ENCODE peak calls at places on chromosomes 4 and X, in five cellular contexts. Y, E, A, N and T are unnamed samples.

GRCh38 chr4:55038176-55038890 is 87.1 kb downstream of the KDR start:
- DNase-seq in Y (no peak), A (no peak), E (no peak), N (no peak), T (peak; percentile 53)

GRCh38 chrX:70439016-70439415 is 5.6 kb upstream of the DLG3 start:
- DNase-seq in A (no peak), Y (no peak), N (no peak), E (no peak), T (no peak)

GRCh38 chr4:174553828-174554227 is 31.5 kb upstream of the HPGD start:
- DNase-seq in E (no peak), Y (no peak), N (no peak), A (no peak), T (no peak)

GRCh38 chrX:35122756-35123155 is 180.2 kb downstream of the FAM47B start:
- DNase-seq in E (no peak), A (no peak), N (no peak), Y (no peak), T (no peak)

GRCh38 chrX:149803458-149804062 is 21.8 kb downstream of the MAGEA9 start:
- DNase-seq in E (no peak), Y (no peak), A (no peak), N (no peak), T (no peak)

GRCh38 chr4:96729641-96730040 is 889.7 kb downstream of the PDHA2 start:
- DNase-seq in Y (no peak), N (no peak), E (no peak), A (no peak), T (no peak)

GRCh38 chr4:11367371-11367770 is 61.3 kb downstream of the HS3ST1 start:
- DNase-seq in N (no peak), Y (no peak), E (peak; percentile 87), A (no peak), T (peak; percentile 88)

GRCh38 chr4:114385195-114385985 is 213.2 kb upstream of the UGT8 start:
- DNase-seq in N (no peak), A (no peak), Y (no peak), E (no peak), T (no peak)

GRCh38 chrX:120308959-120309872 is 2.0 kb downstream of the TMEM255A start:
- DNase-seq in A (peak; percentile 76), E (peak; percentile 78), Y (peak; percentile 92), N (no peak), T (peak; percentile 56)

GRCh38 chr4:156738756-156739155 is 232.8 kb downstream of the PDGFC start:
- DNase-seq in N (no peak), Y (no peak), A (no peak), E (no peak), T (no peak)

GRCh38 chr4:165684177-165684870 is 188.7 kb upstream of the TLL1 start:
- DNase-seq in A (no peak), E (no peak), N (no peak), Y (no peak), T (no peak)

GRCh38 chr4:47531241-47531953 is 46.3 kb downstream of the ATP10D start:
- DNase-seq in N (no peak), Y (peak; percentile 79), E (no peak), A (peak; percentile 72), T (no peak)

GRCh38 chr4:123379392-123379791 is 17.2 kb upstream of the SPRY1 start:
- DNase-seq in Y (no peak), E (no peak), A (no peak), N (no peak), T (no peak)

GRCh38 chrX:140765043-140765784 is 55.7 kb downstream of the LINC00632 start:
- DNase-seq in Y (no peak), E (no peak), A (no peak), N (no peak), T (no peak)

GRCh38 chrX:110056419-110056818 is 53.5 kb downstream of the TMEM164 start:
- DNase-seq in Y (no peak), E (no peak), A (no peak), N (no peak), T (no peak)

GRCh38 chr4:187612211-187612780 is 383.3 kb upstream of the ZFP42 start:
- DNase-seq in N (no peak), Y (no peak), A (no peak), E (no peak), T (no peak)

GRCh38 chrX:139566981-139567380 is 36.4 kb downstream of the F9 start:
- DNase-seq in E (no peak), Y (no peak), A (no peak), N (no peak), T (no peak)

GRCh38 chr4:119099227-119099910 is 36.3 kb upstream of the MYOZ2 start:
- DNase-seq in A (no peak), N (no peak), E (no peak), Y (no peak), T (no peak)

GRCh38 chr4:181007751-181008150 is 1235.5 kb upstream of the TENM3 start:
- DNase-seq in A (no peak), E (no peak), Y (no peak), N (no peak), T (no peak)

GRCh38 chrX:70264784-70265183 is 3.4 kb upstream of the ARR3 start:
- DNase-seq in N (no peak), A (no peak), E (no peak), Y (no peak), T (no peak)

GRCh38 chr4:169557061-169557636 is 55.2 kb downstream of the NEK1 start:
- DNase-seq in N (no peak), E (no peak), Y (no peak), A (no peak), T (no peak)

GRCh38 chrX:10634681-10635161 is 14.3 kb upstream of the MID1 start:
- DNase-seq in Y (no peak), N (no peak), A (no peak), E (no peak), T (no peak)

DNA sequence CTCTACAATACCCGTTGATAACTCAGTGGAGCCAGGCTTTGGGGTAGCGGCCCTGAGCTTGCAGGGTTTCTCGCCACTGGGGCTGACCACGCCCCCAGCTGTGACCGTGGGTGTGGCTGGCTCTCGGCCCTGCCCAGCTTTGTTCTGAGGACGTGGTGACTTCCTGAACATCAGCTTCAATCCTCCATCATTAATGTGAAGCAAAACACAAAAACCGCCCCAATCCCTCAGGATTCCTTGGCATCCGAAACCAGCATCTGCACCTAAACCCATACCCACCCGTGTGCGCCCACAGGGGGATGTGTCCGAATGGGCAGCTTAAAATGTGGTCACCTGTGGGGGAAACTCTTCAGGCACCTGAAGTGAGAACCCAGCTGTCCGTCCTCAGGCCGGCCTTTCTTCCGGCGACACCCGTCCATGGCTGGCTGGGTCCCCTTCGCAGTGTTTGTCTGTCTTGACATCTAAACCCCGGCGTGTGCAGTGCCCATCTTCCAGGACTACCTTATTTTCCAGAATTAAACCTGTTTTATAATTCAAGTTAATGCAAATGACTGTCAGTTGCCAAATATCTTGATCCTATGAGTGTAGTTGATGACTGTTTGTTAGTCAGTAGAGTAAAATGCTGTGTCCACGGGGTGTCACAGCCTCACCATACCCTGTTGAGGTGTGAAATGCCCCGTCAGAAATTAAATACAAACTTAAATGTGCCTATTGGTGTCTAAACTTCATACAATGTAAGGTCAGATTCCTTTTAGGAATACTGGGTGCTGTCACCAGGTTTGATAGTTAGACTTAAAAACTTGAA is 27.3 kb downstream of the NELFA start:
- DNase-seq in N (no peak), Y (peak; percentile 63), E (peak; percentile 49), A (no peak), T (no peak)
- H3K27ac ChIP-seq in N (no peak overlapping the region), Y (no peak overlapping the region), E (no peak overlapping the region), A (no peak overlapping the region), T (no peak overlapping the region)

DNA sequence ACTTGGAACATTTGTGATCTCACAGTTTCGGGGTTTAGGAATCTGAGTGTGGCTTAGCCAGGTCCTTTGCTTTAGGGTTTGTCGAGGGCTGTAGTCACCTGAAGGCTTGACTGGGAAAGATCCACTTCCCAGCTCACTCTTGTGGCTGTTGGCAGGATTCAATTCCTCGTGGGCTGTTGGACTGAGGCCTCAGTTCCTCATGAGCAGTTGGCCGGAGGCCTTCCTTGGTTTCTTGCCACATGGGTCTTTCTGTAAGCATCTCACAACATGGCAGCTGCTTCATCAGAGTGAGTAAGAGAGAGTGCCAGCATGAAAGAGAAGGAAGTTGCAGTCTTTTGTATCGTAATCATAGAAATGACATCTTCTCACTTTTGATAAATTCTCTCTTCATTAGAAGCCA is 11.1 kb downstream of the TXLNG start:
- DNase-seq in A (no peak), N (no peak), E (no peak), Y (no peak), T (no peak)
- H3K27ac ChIP-seq in A (no peak overlapping the region), N (no peak overlapping the region), E (no peak overlapping the region), Y (no peak overlapping the region), T (no peak overlapping the region)

GRCh38 chr4:158163941-158164665 is 8.7 kb downstream of the GASK1B start:
- DNase-seq in A (no peak), E (no peak), Y (no peak), N (no peak), T (no peak)
- H3K27ac ChIP-seq in A (no peak overlapping the region), E (no peak overlapping the region), Y (no peak overlapping the region), N (no peak overlapping the region), T (peak overlapping the region; percentile 73)

GRCh38 chrX:40652664-40653063 is 5.3 kb upstream of the CXorf38 start:
- DNase-seq in Y (no peak), N (no peak), A (no peak), E (no peak), T (no peak)

GRCh38 chrX:40653535-40653934 is 6.2 kb upstream of the CXorf38 start:
- DNase-seq in E (no peak), A (no peak), N (no peak), Y (no peak), T (no peak)

GRCh38 chrX:40646489-40647306 is 663 bp downstream of the CXorf38 start:
- DNase-seq in E (peak; percentile 72), A (peak; percentile 20), N (no peak), Y (peak; percentile 91), T (peak; percentile 54)

GRCh38 chrX:40647307-40648197 is at the start of gene CXorf38:
- DNase-seq in Y (peak; percentile 97), E (peak; percentile 98), A (peak; percentile 97), N (peak; percentile 54), T (peak; percentile 84)

DNA sequence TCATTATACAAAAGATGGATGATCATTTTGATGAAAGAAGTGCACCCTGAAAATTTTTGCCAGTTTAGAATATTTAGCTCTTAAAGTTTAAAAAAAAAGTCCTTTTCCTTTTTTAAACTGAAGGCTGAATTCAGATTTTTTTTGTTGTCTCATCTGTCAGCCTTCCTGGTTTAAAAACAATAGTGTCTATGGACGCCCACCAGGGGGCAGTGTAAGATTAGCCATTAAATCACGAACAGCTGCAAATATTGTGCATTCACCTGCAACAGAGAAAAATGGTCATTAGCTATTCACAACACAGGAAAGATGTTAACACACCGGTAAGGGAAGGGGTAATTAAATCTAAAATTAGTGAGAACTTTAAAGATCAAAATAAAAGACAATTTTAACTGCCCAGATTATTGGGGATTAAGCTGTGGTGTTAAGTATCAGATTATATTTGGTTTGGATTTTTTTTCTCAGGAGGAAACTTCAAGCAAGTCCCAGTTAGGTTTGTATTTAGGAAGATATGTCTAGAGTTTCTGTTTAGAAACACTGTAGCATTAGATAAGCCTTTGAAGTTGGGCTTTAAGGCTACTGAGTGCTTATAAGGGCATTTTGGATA is 4.4 kb upstream of the CXorf38 start:
- DNase-seq in E (peak; percentile 67), A (peak; percentile 67), N (no peak), Y (peak; percentile 83), T (no peak)
- H3K27ac ChIP-seq in E (peak overlapping the region; percentile 51), A (no peak overlapping the region), N (no peak overlapping the region), Y (no peak overlapping the region), T (no peak overlapping the region)